ENCODE peak calls at places on chromosomes 1 and 21, in six cellular contexts. V, K, T, P, Y and Z are unnamed samples.

GRCh38 chr1:91804546-91805023 is 81.4 kb downstream of the TGFBR3 start:
- DNase-seq in V (peak; percentile 70), K (no peak), T (peak; percentile 92), P (no peak), Y (no peak), Z (no peak)

GRCh38 chr1:232512712-232513111 is 117.2 kb downstream of the SIPA1L2 start:
- DNase-seq in V (no peak), K (no peak), T (no peak), P (no peak), Y (no peak), Z (no peak)

GRCh38 chr1:21833392-21833976 is 21.4 kb downstream of the LDLRAD2 start:
- DNase-seq in V (no peak), K (no peak), T (no peak), P (no peak), Y (no peak), Z (no peak)

GRCh38 chr21:43605320-43606244 is 53.7 kb downstream of the HSF2BP start:
- DNase-seq in V (no peak), K (no peak), T (no peak), P (no peak), Y (no peak), Z (no peak)

GRCh38 chr1:15749399-15750291 is 7.3 kb downstream of the TMEM82 start:
- DNase-seq in V (no peak), K (peak; percentile 49), T (no peak), P (no peak), Y (no peak), Z (no peak)

GRCh38 chr21:45822429-45823099 is 159.0 kb upstream of the COL6A1 start:
- DNase-seq in V (no peak), K (no peak), T (no peak), P (peak; percentile 43), Y (no peak), Z (no peak)

GRCh38 chr1:246803373-246803772 is 79.2 kb downstream of the SCCPDH start:
- DNase-seq in V (no peak), K (no peak), T (no peak), P (no peak), Y (no peak), Z (no peak)

GRCh38 chr1:20730690-20731056 is 1.8 kb downstream of the SH2D5 start:
- DNase-seq in V (no peak), K (no peak), T (no peak), P (no peak), Y (no peak), Z (no peak)

GRCh38 chr1:33332357-33332789 is 11.5 kb upstream of the A3GALT2 start:
- DNase-seq in V (no peak), K (no peak), T (no peak), P (peak; percentile 20), Y (no peak), Z (no peak)

GRCh38 chr1:109655624-109656519 is at the start of gene GSTM4:
- DNase-seq in V (peak; percentile 95), K (peak; percentile 97), T (peak; percentile 38), P (peak; percentile 79), Y (peak; percentile 59), Z (peak; percentile 60)

GRCh38 chr1:180912801-180913616 is at the start of gene KIAA1614:
- DNase-seq in V (no peak), K (peak; percentile 88), T (no peak), P (no peak), Y (no peak), Z (no peak)

GRCh38 chr1:147600119-147601111 is 59.1 kb downstream of the BCL9 start:
- DNase-seq in V (peak; percentile 20), K (no peak), T (peak; percentile 38), P (no peak), Y (peak; percentile 25), Z (peak; percentile 25)

GRCh38 chr1:150409504-150410362 is 45.8 kb downstream of the RPRD2 start:
- DNase-seq in V (no peak), K (no peak), T (no peak), P (no peak), Y (peak; percentile 89), Z (no peak)

GRCh38 chr1:29983366-29983765 is 740.0 kb downstream of the MATN1 start:
- DNase-seq in V (no peak), K (no peak), T (no peak), P (no peak), Y (no peak), Z (no peak)
- H3K4me1 ChIP-seq in V (no peaks in the 10 kb centered on the region), K (peaks cover 8% of the 10 kb centered on the region), T (no peaks in the 10 kb centered on the region), P (no peaks in the 10 kb centered on the region), Y (no peaks in the 10 kb centered on the region), Z (peaks cover 7% of the 10 kb centered on the region)

GRCh38 chr1:203559523-203559922 is 65.6 kb downstream of the OPTC start:
- DNase-seq in V (no peak), K (no peak), T (peak; percentile 34), P (no peak), Y (no peak), Z (no peak)

GRCh38 chr1:203555484-203556046 is 61.6 kb downstream of the OPTC start:
- DNase-seq in V (no peak), K (no peak), T (no peak), P (no peak), Y (no peak), Z (no peak)

GRCh38 chr1:203556047-203556851 is 62.3 kb downstream of the OPTC start:
- DNase-seq in V (no peak), K (peak; percentile 42), T (no peak), P (no peak), Y (no peak), Z (no peak)

GRCh38 chr1:203557390-203557789 is 63.4 kb downstream of the OPTC start:
- DNase-seq in V (no peak), K (no peak), T (peak; percentile 35), P (no peak), Y (no peak), Z (no peak)

GRCh38 chr1:203557958-203558760 is 64.2 kb downstream of the OPTC start:
- DNase-seq in V (no peak), K (no peak), T (peak; percentile 97), P (no peak), Y (no peak), Z (peak; percentile 65)
- H3K4me1 ChIP-seq in V (no peaks in the 10 kb centered on the region), K (no peaks in the 10 kb centered on the region), T (peaks cover 40% of the 10 kb centered on the region), P (no peaks in the 10 kb centered on the region), Y (no peaks in the 10 kb centered on the region), Z (peaks cover 40% of the 10 kb centered on the region)

GRCh38 chr1:53519412-53519811 is 60.2 kb downstream of the DMRTB1 start:
- DNase-seq in V (no peak), K (peak; percentile 64), T (no peak), P (no peak), Y (no peak), Z (no peak)
- H3K4me1 ChIP-seq in V (peaks cover 1% of the 10 kb centered on the region), K (no peaks in the 10 kb centered on the region), T (no peaks in the 10 kb centered on the region), P (no peaks in the 10 kb centered on the region), Y (no peaks in the 10 kb centered on the region), Z (no peaks in the 10 kb centered on the region)

GRCh38 chr1:3215198-3216045 is 146.4 kb downstream of the PRDM16 start:
- DNase-seq in V (no peak), K (peak; percentile 60), T (no peak), P (no peak), Y (no peak), Z (no peak)
- H3K4me1 ChIP-seq in V (no peaks in the 10 kb centered on the region), K (peaks cover 12% of the 10 kb centered on the region), T (no peaks in the 10 kb centered on the region), P (no peaks in the 10 kb centered on the region), Y (peaks cover 25% of the 10 kb centered on the region), Z (no peaks in the 10 kb centered on the region)

GRCh38 chr1:201490708-201491131 is 16.2 kb downstream of the CSRP1 start:
- DNase-seq in V (no peak), K (no peak), T (no peak), P (no peak), Y (no peak), Z (no peak)
- H3K4me1 ChIP-seq in V (peaks cover 3% of the 10 kb centered on the region), K (peaks cover 79% of the 10 kb centered on the region), T (peaks cover 65% of the 10 kb centered on the region), P (peaks cover 28% of the 10 kb centered on the region), Y (peaks cover 24% of the 10 kb centered on the region), Z (peaks cover 83% of the 10 kb centered on the region)

GRCh38 chr1:23557471-23558124 is 1.7 kb downstream of the ID3 start:
- DNase-seq in V (no peak), K (no peak), T (no peak), P (no peak), Y (no peak), Z (no peak)
- H3K4me1 ChIP-seq in V (peaks cover 65% of the 10 kb centered on the region), K (peaks cover 69% of the 10 kb centered on the region), T (peaks cover 54% of the 10 kb centered on the region), P (no peaks in the 10 kb centered on the region), Y (peaks cover 73% of the 10 kb centered on the region), Z (peaks cover 53% of the 10 kb centered on the region)

GRCh38 chr1:26747048-26747447 is 40.7 kb upstream of the PIGV start:
- DNase-seq in V (no peak), K (no peak), T (no peak), P (no peak), Y (no peak), Z (no peak)
- H3K4me1 ChIP-seq in V (peaks cover 13% of the 10 kb centered on the region), K (peaks cover 59% of the 10 kb centered on the region), T (peaks cover 16% of the 10 kb centered on the region), P (no peaks in the 10 kb centered on the region), Y (no peaks in the 10 kb centered on the region), Z (peaks cover 9% of the 10 kb centered on the region)

GRCh38 chr1:162385702-162386101 is 4.2 kb downstream of the C1orf226 start:
- DNase-seq in V (no peak), K (no peak), T (no peak), P (no peak), Y (no peak), Z (no peak)

GRCh38 chr1:162388083-162388594 is 6.6 kb downstream of the C1orf226 start:
- DNase-seq in V (no peak), K (no peak), T (no peak), P (no peak), Y (no peak), Z (no peak)

GRCh38 chr1:162386292-162387225 is 5.0 kb downstream of the C1orf226 start:
- DNase-seq in V (peak; percentile 76), K (no peak), T (no peak), P (no peak), Y (no peak), Z (no peak)

GRCh38 chr1:162388615-162389014 is 7.1 kb downstream of the C1orf226 start:
- DNase-seq in V (no peak), K (peak; percentile 36), T (no peak), P (no peak), Y (no peak), Z (no peak)

GRCh38 chr1:162387226-162388082 is 5.9 kb downstream of the C1orf226 start:
- DNase-seq in V (no peak), K (no peak), T (no peak), P (no peak), Y (no peak), Z (no peak)
- H3K4me1 ChIP-seq in V (peaks cover 75% of the 10 kb centered on the region), K (peaks cover 5% of the 10 kb centered on the region), T (peaks cover 4% of the 10 kb centered on the region), P (no peaks in the 10 kb centered on the region), Y (peaks cover 21% of the 10 kb centered on the region), Z (peaks cover 3% of the 10 kb centered on the region)

GRCh38 chr21:31012133-31013089 is 25.9 kb downstream of the KRTAP19-8 start:
- DNase-seq in V (no peak), K (no peak), T (no peak), P (no peak), Y (no peak), Z (no peak)
- H3K4me1 ChIP-seq in V (no peaks in the 10 kb centered on the region), K (no peaks in the 10 kb centered on the region), T (no peaks in the 10 kb centered on the region), P (no peaks in the 10 kb centered on the region), Y (no peaks in the 10 kb centered on the region), Z (no peaks in the 10 kb centered on the region)